ENCODE peak calls at places on chromosomes 5 and 9, in seven cellular contexts. I, N, L, H, O, W and G are unnamed samples. For H3K27me3 and H3K9me3, the result is how much of the 10 kb centered on the place peaks cover.

GRCh38 chr9:99511723-99512122 is 289.6 kb downstream of the SEC61B start:
- DNase-seq in I (no peak), N (no peak), L (no peak), H (no peak), O (no peak), W (no peak), G (no peak)

GRCh38 chr9:89445135-89445797 is 52.6 kb downstream of the SEMA4D start:
- DNase-seq in I (no peak), N (no peak), L (no peak), H (no peak), O (no peak), W (no peak), G (no peak)

GRCh38 chr5:137281201-137281600 is 217.9 kb downstream of the SPOCK1 start:
- DNase-seq in I (no peak), N (no peak), L (no peak), H (no peak), O (no peak), W (no peak), G (no peak)

GRCh38 chr5:107812570-107813141 is 141.9 kb upstream of the EFNA5 start:
- DNase-seq in I (no peak), N (no peak), L (no peak), H (no peak), O (no peak), W (no peak), G (peak)

GRCh38 chr5:156984064-156984463 is 21.0 kb upstream of the TIMD4 start:
- DNase-seq in I (no peak), N (no peak), L (no peak), H (no peak), O (no peak), W (no peak), G (no peak)

GRCh38 chr5:143515829-143516228 is 112.3 kb upstream of the NR3C1 start:
- DNase-seq in I (no peak), N (no peak), L (no peak), H (no peak), O (no peak), W (no peak), G (peak)

GRCh38 chr9:127504887-127505251 is 53.6 kb downstream of the LRSAM1 start:
- DNase-seq in I (no peak), N (no peak), L (no peak), H (no peak), O (no peak), W (no peak), G (no peak)

GRCh38 chr5:81708889-81709288 is 42.0 kb downstream of the SSBP2 start:
- DNase-seq in I (no peak), N (no peak), L (no peak), H (no peak), O (no peak), W (no peak), G (no peak)

GRCh38 chr5:154369682-154370081 is 76.1 kb upstream of the SAP30L start:
- DNase-seq in I (no peak), N (no peak), L (no peak), H (no peak), O (no peak), W (no peak), G (peak)

GRCh38 chr5:18276939-18277338 is 642.7 kb downstream of the TAF11L14 start:
- DNase-seq in I (no peak), N (no peak), L (no peak), H (no peak), O (no peak), W (no peak), G (no peak)

GRCh38 chr5:158456756-158457155 is 597.8 kb upstream of the CLINT1 start:
- DNase-seq in I (no peak), N (no peak), L (peak), H (no peak), O (no peak), W (no peak), G (peak)

GRCh38 chr9:105290401-105290800 is 46.0 kb downstream of the SLC44A1 start:
- DNase-seq in I (no peak), N (no peak), L (no peak), H (no peak), O (no peak), W (no peak), G (no peak)

GRCh38 chr5:180333661-180334060 is 19.5 kb downstream of the GFPT2 start:
- DNase-seq in I (peak), N (no peak), L (no peak), H (no peak), O (no peak), W (no peak), G (peak)

GRCh38 chr5:127442085-127442484 is 75.4 kb upstream of the PRRC1 start:
- DNase-seq in I (no peak), N (no peak), L (no peak), H (no peak), O (no peak), W (no peak), G (no peak)

GRCh38 chr9:114072181-114073140 is 5.6 kb downstream of the AMBP start:
- DNase-seq in I (no peak), N (no peak), L (peak), H (no peak), O (no peak), W (peak), G (peak)

GRCh38 chr9:134597041-134597913 is 44.3 kb upstream of the COL5A1 start:
- DNase-seq in I (no peak), N (no peak), L (peak), H (no peak), O (no peak), W (no peak), G (no peak)

GRCh38 chr9:112285056-112285455 is 48.4 kb downstream of the PTBP3 start:
- DNase-seq in I (no peak), N (no peak), L (no peak), H (no peak), O (no peak), W (no peak), G (no peak)

GRCh38 chr5:132215329-132215728 is 12.3 kb downstream of the P4HA2 start:
- DNase-seq in I (peak), N (no peak), L (peak), H (no peak), O (no peak), W (peak), G (peak)

GRCh38 chr9:17793713-17794622 is 215.1 kb downstream of the SH3GL2 start:
- DNase-seq in I (no peak), N (no peak), L (no peak), H (no peak), O (no peak), W (no peak), G (peak)

GRCh38 chr9:101027246-101027645 is 1.3 kb upstream of the PLPPR1 start:
- DNase-seq in I (no peak), N (no peak), L (no peak), H (no peak), O (no peak), W (no peak), G (no peak)

GRCh38 chr9:70683841-70684240 is 269.4 kb upstream of the KLF9 start:
- DNase-seq in I (no peak), N (no peak), L (no peak), H (no peak), O (no peak), W (no peak), G (no peak)

GRCh38 chr9:8751531-8751930 is 952.0 kb upstream of the DMAC1 start:
- DNase-seq in I (no peak), N (no peak), L (no peak), H (no peak), O (no peak), W (no peak), G (no peak)

GRCh38 chr5:141223112-141223783 is at the start of gene PCDHB14:
- DNase-seq in I (no peak), N (no peak), L (no peak), H (no peak), O (no peak), W (no peak), G (peak)

GRCh38 chr9:18036364-18036896 is 437.5 kb upstream of the ADAMTSL1 start:
- DNase-seq in I (no peak), N (no peak), L (no peak), H (no peak), O (no peak), W (no peak), G (no peak)

GRCh38 chr9:93575706-93576295 is 583 bp upstream of the PHF2 start:
- DNase-seq in I (peak), N (peak), L (peak), H (peak), O (no peak), W (peak), G (peak)

GRCh38 chr9:114516913-114517312 is 11.6 kb upstream of the WHRN start:
- DNase-seq in I (no peak), N (no peak), L (no peak), H (no peak), O (no peak), W (no peak), G (peak)

GRCh38 chr9:33489070-33489469 is 15.3 kb upstream of the NOL6 start:
- DNase-seq in I (no peak), N (no peak), L (no peak), H (no peak), O (no peak), W (no peak), G (no peak)

GRCh38 chr9:124366476-124367220 is 48.6 kb downstream of the PSMB7 start:
- DNase-seq in I (no peak), N (no peak), L (no peak), H (no peak), O (no peak), W (no peak), G (peak)

GRCh38 chr9:78985084-78985738 is 586.6 kb upstream of the TLE4 start:
- DNase-seq in I (no peak), N (no peak), L (no peak), H (no peak), O (no peak), W (no peak), G (peak)

GRCh38 chr9:127806871-127807270 is 4.2 kb downstream of the FPGS start:
- DNase-seq in I (no peak), N (no peak), L (no peak), H (no peak), O (no peak), W (no peak), G (no peak)

GRCh38 chr9:101569736-101570501 is 24.9 kb downstream of the PPP3R2 start:
- DNase-seq in I (no peak), N (no peak), L (no peak), H (peak), O (no peak), W (no peak), G (no peak)

GRCh38 chr5:178531786-178532185 is 58.4 kb downstream of the COL23A1 start:
- DNase-seq in I (no peak), N (no peak), L (no peak), H (no peak), O (no peak), W (no peak), G (no peak)

GRCh38 chr5:178532666-178533065 is 57.5 kb downstream of the COL23A1 start:
- DNase-seq in I (no peak), N (no peak), L (no peak), H (no peak), O (no peak), W (no peak), G (no peak)

GRCh38 chr5:178532236-178532635 is 58.0 kb downstream of the COL23A1 start:
- DNase-seq in I (no peak), N (no peak), L (no peak), H (no peak), O (no peak), W (no peak), G (no peak)

GRCh38 chr5:178535299-178536175 is 54.7 kb downstream of the COL23A1 start:
- DNase-seq in I (no peak), N (no peak), L (no peak), H (no peak), O (no peak), W (no peak), G (peak)

GRCh38 chr5:178533136-178533535 is 57.1 kb downstream of the COL23A1 start:
- DNase-seq in I (no peak), N (no peak), L (no peak), H (no peak), O (no peak), W (no peak), G (no peak)
- H3K27me3 ChIP-seq in I (under half), N (under half), L (under half), H (under half), O (under half), W (under half), G (under half)

GRCh38 chr5:139561655-139562451 is 714 bp downstream of the UBE2D2 start:
- DNase-seq in I (peak), N (no peak), L (peak), H (peak), O (no peak), W (no peak), G (peak)

GRCh38 chr5:139569276-139569955 is 8.3 kb downstream of the UBE2D2 start:
- DNase-seq in I (no peak), N (no peak), L (peak), H (no peak), O (no peak), W (no peak), G (no peak)

GRCh38 chr5:139566611-139567010 is 5.5 kb downstream of the UBE2D2 start:
- DNase-seq in I (no peak), N (no peak), L (no peak), H (no peak), O (no peak), W (no peak), G (no peak)

GRCh38 chr5:139562847-139563246 is 1.7 kb downstream of the UBE2D2 start:
- DNase-seq in I (no peak), N (no peak), L (no peak), H (no peak), O (no peak), W (no peak), G (no peak)

DNA sequence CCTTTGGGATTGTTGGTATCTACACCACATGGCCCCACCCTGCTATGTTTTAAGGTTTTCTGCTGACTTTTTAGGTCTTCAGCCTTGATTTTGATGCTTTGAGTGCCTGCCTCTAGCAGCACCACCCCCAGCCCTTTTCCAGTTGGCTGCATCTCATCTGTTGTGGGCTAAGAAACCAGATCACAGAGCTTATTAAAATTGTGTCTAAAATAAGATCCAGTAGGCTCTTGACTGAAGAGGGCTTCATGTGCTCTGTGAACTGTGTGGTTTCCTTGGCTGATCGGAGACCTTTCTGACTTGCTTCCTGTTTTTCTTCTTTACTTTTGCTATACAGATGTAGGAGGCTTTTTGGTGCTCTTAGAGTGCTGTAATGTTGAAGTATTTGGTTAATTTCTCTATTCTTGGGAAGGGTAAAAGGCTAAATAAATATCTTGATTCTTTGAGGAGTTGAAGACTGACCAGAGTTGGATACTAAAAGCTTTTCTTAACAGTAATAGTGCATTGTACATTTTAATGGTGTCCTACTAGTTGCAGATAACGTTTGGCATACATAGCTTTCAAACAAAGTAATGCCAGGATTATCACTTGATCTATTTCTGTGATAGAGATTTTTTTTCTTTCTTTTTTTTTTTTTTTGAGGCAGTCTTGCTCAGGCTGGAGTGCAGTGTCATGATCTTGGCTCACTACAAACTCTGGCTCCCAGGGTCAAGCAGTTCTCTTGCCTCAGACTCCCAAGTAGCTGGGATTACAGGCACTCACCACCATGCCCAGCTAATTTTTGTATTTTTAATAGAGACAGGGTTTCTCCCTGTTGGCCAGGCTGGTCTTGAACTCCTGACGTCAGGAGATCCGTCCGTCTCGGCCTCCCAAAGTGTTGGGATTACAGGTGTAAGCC is 4.5 kb downstream of the UBE2D2 start:
- DNase-seq in I (no peak), N (peak), L (peak), H (peak), O (no peak), W (no peak), G (no peak)
- H3K4me3 ChIP-seq in I (peak), N (peak), L (peak), H (peak), O (no peak), W (no peak), G (no peak)

DNA sequence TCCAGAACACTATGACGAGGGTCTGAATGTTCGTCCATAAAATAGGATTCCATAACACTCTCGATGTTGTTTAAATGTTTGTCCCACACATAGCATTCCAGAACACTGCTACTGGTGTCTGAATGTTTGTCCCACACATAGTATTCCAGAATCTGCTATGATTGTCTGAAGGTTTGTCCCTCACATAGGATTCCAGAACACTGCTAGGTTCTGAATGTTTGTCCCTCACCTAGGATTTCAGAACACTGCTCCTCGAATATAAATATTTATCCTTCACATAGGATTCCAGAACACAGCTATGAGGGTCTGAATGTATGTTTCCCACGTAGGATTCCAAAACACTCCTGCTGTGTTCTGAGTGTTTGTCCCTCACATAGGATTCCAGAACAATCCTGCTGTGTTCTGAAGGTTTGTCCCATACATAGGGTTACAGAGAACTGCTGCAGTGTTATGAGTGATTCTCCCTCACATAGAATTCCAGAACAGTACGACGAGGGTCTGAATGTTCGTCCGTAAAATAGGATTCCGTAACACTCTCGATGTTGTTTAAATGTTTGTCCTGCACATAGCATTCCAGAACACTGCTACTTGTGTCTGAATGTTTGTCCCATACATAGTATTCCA is 215.3 kb downstream of the FOXD4L6 start:
- DNase-seq in I (no peak), N (no peak), L (no peak), H (no peak), O (no peak), W (no peak), G (no peak)
- H3K9me3 ChIP-seq in I (half or more), N (half or more), L (half or more), H (half or more), O (under half), W (under half), G (under half)

DNA sequence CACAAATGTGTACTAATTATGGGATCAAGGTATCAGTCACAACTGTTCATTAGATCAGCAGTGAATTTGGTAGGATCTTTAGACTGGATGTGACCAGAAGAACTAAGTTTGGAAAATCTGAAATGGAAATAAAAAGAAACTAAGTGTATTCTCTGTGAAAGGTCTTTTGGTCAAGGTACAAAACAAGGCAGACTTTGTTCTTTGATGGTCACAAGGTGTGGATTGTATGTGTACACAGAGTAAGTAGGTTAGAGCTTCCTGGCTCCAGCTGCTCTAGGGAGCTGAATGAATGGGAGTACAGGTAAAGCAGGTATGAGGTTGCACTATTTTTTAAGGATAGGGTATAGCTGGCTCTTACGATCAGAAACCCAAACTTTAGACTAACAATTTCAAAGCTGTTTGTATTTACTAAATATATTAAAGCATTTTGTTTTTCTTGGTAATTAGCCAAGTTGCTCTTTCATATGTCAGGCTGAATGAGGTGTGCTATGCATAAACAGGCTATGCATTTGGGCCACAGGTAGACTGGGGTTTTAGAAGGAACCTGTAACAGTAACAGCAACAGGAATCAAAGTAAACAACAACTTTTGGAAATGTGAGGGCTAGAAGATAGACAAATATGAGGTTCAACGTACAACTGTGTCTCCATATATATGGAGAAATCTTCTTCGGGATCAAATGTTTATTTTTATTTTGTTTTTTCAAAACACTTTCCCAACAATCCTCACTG is 32.5 kb downstream of the FAM169A start:
- DNase-seq in I (no peak), N (no peak), L (no peak), H (no peak), O (no peak), W (no peak), G (no peak)
- H3K27me3 ChIP-seq in I (under half), N (under half), L (under half), H (under half), O (under half), W (under half), G (under half)